ENCODE peak calls at places on chromosome 19, in five cellular contexts. One of them, this sample, is unnamed.

GRCh38 chr19:40348961-40349507 is 539 bp downstream of the PLD3 start:
- DNase-seq in Peyer's patch: no peak
- DNase-seq in A172: peak
- DNase-seq in uterus: no peak
- DNase-seq in lower leg skin: no peak
- DNase-seq in this sample: no peak

GRCh38 chr19:4338441-4339350 is at the start of gene STAP2:
- DNase-seq in Peyer's patch: peak
- DNase-seq in A172: peak
- DNase-seq in uterus: no peak
- DNase-seq in lower leg skin: no peak
- DNase-seq in this sample: peak

GRCh38 chr19:6035026-6035425 is 57.1 kb upstream of the RANBP3 start:
- DNase-seq in Peyer's patch: no peak
- DNase-seq in A172: no peak
- DNase-seq in uterus: no peak
- DNase-seq in lower leg skin: peak
- DNase-seq in this sample: peak

GRCh38 chr19:50669319-50670101 is 20.3 kb downstream of the C19orf81 start:
- DNase-seq in Peyer's patch: no peak
- DNase-seq in A172: peak
- DNase-seq in uterus: no peak
- DNase-seq in lower leg skin: no peak
- DNase-seq in this sample: no peak

GRCh38 chr19:30701178-30701577 is 329.0 kb downstream of the ZNF536 start:
- DNase-seq in Peyer's patch: no peak
- DNase-seq in A172: no peak
- DNase-seq in uterus: no peak
- DNase-seq in lower leg skin: peak
- DNase-seq in this sample: no peak

GRCh38 chr19:12924621-12925310 is 5.7 kb upstream of the SYCE2 start:
- DNase-seq in Peyer's patch: no peak
- DNase-seq in A172: no peak
- DNase-seq in uterus: no peak
- DNase-seq in lower leg skin: no peak
- DNase-seq in this sample: no peak

GRCh38 chr19:16849168-16849567 is 20.0 kb downstream of the SIN3B start:
- DNase-seq in Peyer's patch: no peak
- DNase-seq in A172: peak
- DNase-seq in uterus: no peak
- DNase-seq in lower leg skin: no peak
- DNase-seq in this sample: no peak

GRCh38 chr19:41821003-41821735 is 23.3 kb downstream of the LYPD4 start:
- DNase-seq in Peyer's patch: no peak
- DNase-seq in A172: peak
- DNase-seq in uterus: no peak
- DNase-seq in lower leg skin: no peak
- DNase-seq in this sample: no peak

GRCh38 chr19:46618670-46619231 is 6.1 kb downstream of the PTGIR start:
- DNase-seq in Peyer's patch: no peak
- DNase-seq in A172: no peak
- DNase-seq in uterus: no peak
- DNase-seq in lower leg skin: no peak
- DNase-seq in this sample: no peak

GRCh38 chr19:12767666-12768065 is 7.7 kb downstream of the HOOK2 start:
- DNase-seq in Peyer's patch: no peak
- DNase-seq in A172: no peak
- DNase-seq in uterus: no peak
- DNase-seq in lower leg skin: no peak
- DNase-seq in this sample: no peak

GRCh38 chr19:4197625-4198466 is 15.4 kb downstream of the ANKRD24 start:
- DNase-seq in Peyer's patch: no peak
- DNase-seq in A172: no peak
- DNase-seq in uterus: no peak
- DNase-seq in lower leg skin: no peak
- DNase-seq in this sample: no peak

GRCh38 chr19:8569066-8569761 is 8.0 kb downstream of the MYO1F start:
- DNase-seq in Peyer's patch: no peak
- DNase-seq in A172: peak
- DNase-seq in uterus: no peak
- DNase-seq in lower leg skin: no peak
- DNase-seq in this sample: peak

GRCh38 chr19:33399081-33399744 is 25.7 kb downstream of the CEBPG start:
- DNase-seq in Peyer's patch: peak
- DNase-seq in A172: no peak
- DNase-seq in uterus: no peak
- DNase-seq in lower leg skin: peak
- DNase-seq in this sample: peak

GRCh38 chr19:2355168-2356035 is 4.7 kb upstream of the TMPRSS9 start:
- DNase-seq in Peyer's patch: no peak
- DNase-seq in A172: peak
- DNase-seq in uterus: no peak
- DNase-seq in lower leg skin: no peak
- DNase-seq in this sample: no peak

GRCh38 chr19:38655148-38655824 is 7.8 kb downstream of the ACTN4 start:
- DNase-seq in Peyer's patch: no peak
- DNase-seq in A172: no peak
- DNase-seq in uterus: no peak
- DNase-seq in lower leg skin: no peak
- DNase-seq in this sample: no peak

GRCh38 chr19:18741566-18742121 is 49.5 kb downstream of the COMP start:
- DNase-seq in Peyer's patch: peak
- DNase-seq in A172: no peak
- DNase-seq in uterus: peak
- DNase-seq in lower leg skin: no peak
- DNase-seq in this sample: no peak

GRCh38 chr19:54421521-54421920 is 6.3 kb downstream of the TTYH1 start:
- DNase-seq in Peyer's patch: no peak
- DNase-seq in A172: no peak
- DNase-seq in uterus: no peak
- DNase-seq in lower leg skin: no peak
- DNase-seq in this sample: no peak

GRCh38 chr19:42345191-42345812 is 19.9 kb downstream of the MEGF8 start:
- DNase-seq in Peyer's patch: no peak
- DNase-seq in A172: no peak
- DNase-seq in uterus: no peak
- DNase-seq in lower leg skin: no peak
- DNase-seq in this sample: no peak

GRCh38 chr19:18090545-18091216 is 3.9 kb upstream of the IL12RB1 start:
- DNase-seq in Peyer's patch: no peak
- DNase-seq in A172: peak
- DNase-seq in uterus: no peak
- DNase-seq in lower leg skin: no peak
- DNase-seq in this sample: no peak

GRCh38 chr19:6967962-6968361 is 53.3 kb downstream of the MBD3L2B start:
- DNase-seq in Peyer's patch: no peak
- DNase-seq in A172: no peak
- DNase-seq in uterus: no peak
- DNase-seq in lower leg skin: no peak
- DNase-seq in this sample: no peak

GRCh38 chr19:41161903-41162302 is 31.1 kb upstream of the CYP2S1 start:
- DNase-seq in Peyer's patch: no peak
- DNase-seq in A172: no peak
- DNase-seq in uterus: no peak
- DNase-seq in lower leg skin: no peak
- DNase-seq in this sample: no peak

GRCh38 chr19:55675661-55676354 is 782 bp downstream of the EPN1 start:
- DNase-seq in Peyer's patch: no peak
- DNase-seq in A172: no peak
- DNase-seq in uterus: no peak
- DNase-seq in lower leg skin: no peak
- DNase-seq in this sample: no peak

GRCh38 chr19:4233282-4233853 is 4.0 kb downstream of the EBI3 start:
- DNase-seq in Peyer's patch: peak
- DNase-seq in A172: peak
- DNase-seq in uterus: no peak
- DNase-seq in lower leg skin: no peak
- DNase-seq in this sample: peak

GRCh38 chr19:5001547-5002131 is 32.7 kb downstream of the KDM4B start:
- DNase-seq in Peyer's patch: no peak
- DNase-seq in A172: peak
- DNase-seq in uterus: no peak
- DNase-seq in lower leg skin: no peak
- DNase-seq in this sample: peak

GRCh38 chr19:1497578-1498235 is 6.7 kb downstream of the REEP6 start:
- DNase-seq in Peyer's patch: no peak
- DNase-seq in A172: no peak
- DNase-seq in uterus: no peak
- DNase-seq in lower leg skin: no peak
- DNase-seq in this sample: no peak

GRCh38 chr19:38134538-38135149 is 89.4 kb downstream of the DPF1 start:
- DNase-seq in Peyer's patch: no peak
- DNase-seq in A172: no peak
- DNase-seq in uterus: no peak
- DNase-seq in lower leg skin: no peak
- DNase-seq in this sample: no peak

GRCh38 chr19:12794936-12795335 is 3.6 kb downstream of the JUNB start:
- DNase-seq in Peyer's patch: no peak
- DNase-seq in A172: no peak
- DNase-seq in uterus: no peak
- DNase-seq in lower leg skin: no peak
- DNase-seq in this sample: no peak

GRCh38 chr19:18777725-18778389 is 13.2 kb downstream of the COMP start:
- DNase-seq in Peyer's patch: no peak
- DNase-seq in A172: no peak
- DNase-seq in uterus: no peak
- DNase-seq in lower leg skin: no peak
- DNase-seq in this sample: no peak